ENCODE peak calls at places on chromosomes 3 and 15, in five cellular contexts. R, G, B, A and T are unnamed samples.
A peak's percentile ranks its signal among the peaks of the same experiment; 100 is the strongest.

GRCh38 chr3:50588759-50589433 is 19.6 kb downstream of the HEMK1 start:
- DNase-seq in R (peak; percentile 39), G (peak; percentile 41), B (no peak), A (no peak), T (no peak)

GRCh38 chr3:23162939-23163338 is 40.2 kb upstream of the UBE2E2 start:
- DNase-seq in R (no peak), G (no peak), B (no peak), A (no peak), T (no peak)

GRCh38 chr3:30681276-30682211 is 75.1 kb downstream of the TGFBR2 start:
- DNase-seq in R (peak; percentile 62), G (peak; percentile 68), B (no peak), A (peak; percentile 67), T (no peak)

GRCh38 chr15:60964527-60964926 is 264.6 kb downstream of the RORA start:
- DNase-seq in R (no peak), G (no peak), B (no peak), A (no peak), T (no peak)

GRCh38 chr3:97744289-97744688 is 20.3 kb upstream of the ARL6 start:
- DNase-seq in R (no peak), G (no peak), B (no peak), A (no peak), T (no peak)

GRCh38 chr15:39040861-39041260 is 476.2 kb upstream of the RASGRP1 start:
- DNase-seq in R (no peak), G (no peak), B (no peak), A (no peak), T (no peak)

GRCh38 chr15:45796433-45796832 is 161.6 kb downstream of the SQOR start:
- DNase-seq in R (no peak), G (no peak), B (no peak), A (no peak), T (no peak)

GRCh38 chr3:156646958-156647357 is 27.4 kb upstream of the TIPARP start:
- DNase-seq in R (no peak), G (no peak), B (no peak), A (no peak), T (no peak)

GRCh38 chr3:165393458-165393857 is 197.3 kb upstream of the SLITRK3 start:
- DNase-seq in R (no peak), G (no peak), B (no peak), A (no peak), T (no peak)

GRCh38 chr3:108319428-108320053 is 23.2 kb downstream of the HHLA2 start:
- DNase-seq in R (no peak), G (no peak), B (no peak), A (no peak), T (no peak)

GRCh38 chr3:147267431-147267830 is 138.9 kb downstream of the ZIC4 start:
- DNase-seq in R (no peak), G (peak; percentile 48), B (no peak), A (no peak), T (no peak)

GRCh38 chr15:36601497-36601932 is 22.1 kb downstream of the CDIN1 start:
- DNase-seq in R (peak; percentile 93), G (peak; percentile 89), B (no peak), A (peak; percentile 87), T (no peak)

GRCh38 chr15:42270996-42271395 is 2.0 kb upstream of the GANC start:
- DNase-seq in R (no peak), G (no peak), B (no peak), A (no peak), T (no peak)

GRCh38 chr3:115876860-115877646 is 253.7 kb downstream of the GAP43 start:
- DNase-seq in R (peak; percentile 29), G (no peak), B (no peak), A (no peak), T (no peak)

GRCh38 chr3:143627336-143627735 is 220.9 kb downstream of the SLC9A9 start:
- DNase-seq in R (no peak), G (peak; percentile 3), B (no peak), A (no peak), T (no peak)

GRCh38 chr3:40504636-40505430 is 1.0 kb upstream of the ZNF620 start:
- DNase-seq in R (peak; percentile 96), G (peak; percentile 99), B (no peak), A (peak; percentile 53), T (no peak)

GRCh38 chr3:58522759-58523425 is 14.1 kb downstream of the ACOX2 start:
- DNase-seq in R (no peak), G (no peak), B (no peak), A (no peak), T (no peak)

GRCh38 chr3:45677045-45677436 is 12.2 kb upstream of the SACM1L start:
- DNase-seq in R (peak; percentile 77), G (peak; percentile 66), B (no peak), A (peak; percentile 82), T (no peak)

GRCh38 chr3:108818404-108818803 is 4.2 kb upstream of the TRAT1 start:
- DNase-seq in R (peak; percentile 6), G (peak; percentile 10), B (no peak), A (no peak), T (no peak)

GRCh38 chr15:50653156-50653743 is 33.3 kb downstream of the TRPM7 start:
- DNase-seq in R (no peak), G (no peak), B (no peak), A (no peak), T (no peak)

GRCh38 chr3:48564022-48564421 is 441 bp upstream of the UCN2 start:
- DNase-seq in R (peak; percentile 72), G (peak; percentile 62), B (no peak), A (no peak), T (peak; percentile 99)

GRCh38 chr15:92005154-92005553 is 151.6 kb downstream of the SLCO3A1 start:
- DNase-seq in R (no peak), G (no peak), B (no peak), A (no peak), T (no peak)

GRCh38 chr15:77179541-77179998 is 108.7 kb upstream of the TSPAN3 start:
- DNase-seq in R (peak; percentile 59), G (no peak), B (no peak), A (no peak), T (no peak)

GRCh38 chr15:63456253-63456652 is 48.1 kb upstream of the USP3 start:
- DNase-seq in R (no peak), G (no peak), B (no peak), A (no peak), T (peak; percentile 77)

GRCh38 chr3:98777801-98778220 is 14.7 kb downstream of the ST3GAL6 start:
- DNase-seq in R (peak; percentile 86), G (peak; percentile 80), B (no peak), A (no peak), T (no peak)

GRCh38 chr15:90654233-90655124 is 62.7 kb upstream of the BLM start:
- DNase-seq in R (peak; percentile 11), G (no peak), B (no peak), A (no peak), T (peak; percentile 65)

GRCh38 chr3:66297260-66297863 is 76.6 kb downstream of the SLC25A26 start:
- DNase-seq in R (peak; percentile 15), G (peak; percentile 43), B (no peak), A (no peak), T (no peak)

GRCh38 chr15:58472821-58473581 is 41.2 kb downstream of the LIPC start:
- DNase-seq in R (peak; percentile 44), G (peak; percentile 53), B (no peak), A (no peak), T (no peak)

GRCh38 chr3:152272771-152273242 is 4.1 kb downstream of the MBNL1 start:
- DNase-seq in R (peak; percentile 70), G (peak; percentile 94), B (no peak), A (no peak), T (no peak)

GRCh38 chr3:48399387-48400172 is 27.6 kb downstream of the FBXW12 start:
- DNase-seq in R (no peak), G (no peak), B (no peak), A (no peak), T (no peak)

GRCh38 chr15:51912528-51912927 is 59.0 kb downstream of the LEO1 start:
- DNase-seq in R (no peak), G (no peak), B (no peak), A (no peak), T (no peak)

DNA sequence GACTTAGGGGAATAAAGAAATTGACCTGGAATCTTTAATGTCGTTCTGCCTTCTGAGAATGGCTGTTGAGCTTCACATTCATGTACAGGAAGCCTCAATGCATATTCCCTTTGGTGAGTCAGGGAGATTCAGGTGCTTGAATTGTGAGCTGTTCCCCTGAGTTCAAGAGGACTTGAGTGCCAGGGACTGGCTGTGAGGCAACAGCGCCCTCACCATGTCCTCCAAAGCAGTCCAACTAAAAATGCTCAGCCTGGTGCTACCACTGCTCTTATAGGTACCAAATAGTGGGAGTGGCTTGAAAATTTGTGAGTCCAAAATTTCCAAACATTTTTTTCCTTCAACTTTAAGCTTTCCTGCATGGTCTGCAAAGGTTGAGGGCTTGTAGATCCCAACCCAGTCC is 54.1 kb downstream of the LEO1 start:
- DNase-seq in R (peak; percentile 44), G (peak; percentile 30), B (no peak), A (no peak), T (no peak)
- TF ChIP-seq CTCF in R (peak; percentile 33), G (peak; percentile 31), B (peak; percentile 45), A (no peak), T (no peak)

DNA sequence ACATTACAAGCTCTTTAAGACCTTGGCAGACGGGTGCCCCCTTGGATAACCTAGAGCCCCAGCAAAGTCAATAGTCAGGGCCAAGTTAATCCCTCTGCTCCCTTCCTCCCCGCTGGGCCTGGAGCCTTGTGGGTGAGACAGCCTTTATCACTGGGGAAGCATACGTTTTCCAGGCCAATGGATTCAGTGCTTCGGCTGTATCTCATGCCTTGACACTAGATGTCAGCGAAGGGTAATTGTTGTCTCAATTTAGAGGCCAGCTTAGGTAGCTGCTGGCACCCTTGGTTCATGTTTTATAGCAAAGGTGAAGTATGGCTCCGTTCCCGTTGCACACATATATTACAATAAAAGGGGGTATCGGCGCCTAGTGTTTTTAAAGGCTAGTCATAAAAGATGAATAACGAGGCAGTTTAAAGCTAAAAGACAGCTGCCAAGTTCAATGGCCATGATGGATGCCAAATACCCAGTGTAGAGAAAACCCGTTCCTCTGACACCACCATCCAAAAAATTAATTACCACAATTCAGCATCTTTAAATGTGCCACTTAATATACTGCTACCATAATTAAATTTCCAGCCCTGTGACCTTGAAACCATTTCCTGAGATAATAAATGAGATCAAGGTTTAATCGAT is 52.3 kb upstream of the BNIP2 start:
- DNase-seq in R (peak; percentile 24), G (no peak), B (no peak), A (no peak), T (no peak)
- TF ChIP-seq CTCF in R (no peak), G (no peak), B (peak; percentile 42), A (no peak), T (no peak)

DNA sequence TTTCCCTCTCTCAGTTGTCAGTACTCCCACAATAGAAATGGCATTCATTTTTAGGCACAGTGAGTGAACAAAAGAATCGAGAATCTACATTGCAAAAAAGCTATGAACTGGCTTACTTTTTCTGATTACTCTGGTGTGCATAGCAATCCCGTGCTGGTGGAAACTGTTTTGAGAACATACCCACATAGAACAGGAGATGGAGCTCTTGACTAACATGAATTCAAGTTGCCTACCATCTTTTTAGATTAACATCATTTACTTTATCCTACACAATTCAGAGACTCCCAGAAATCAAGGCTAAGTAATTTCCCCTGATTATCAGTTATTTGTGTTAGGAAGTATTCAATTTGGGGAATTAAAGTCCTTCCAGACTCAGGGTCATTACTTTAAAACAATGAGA is 326.6 kb downstream of the ARPP21 start:
- DNase-seq in R (peak; percentile 70), G (peak; percentile 55), B (no peak), A (no peak), T (no peak)
- TF ChIP-seq CTCF in R (peak; percentile 63), G (peak; percentile 59), B (peak; percentile 74), A (peak; percentile 69), T (peak; percentile 17)

GRCh38 chr3:191244242-191244867 is 45.3 kb downstream of the OSTN start:
- DNase-seq in R (peak; percentile 42), G (peak; percentile 35), B (no peak), A (no peak), T (no peak)
- TF ChIP-seq CTCF in R (peak; percentile 49), G (peak; percentile 59), B (peak; percentile 72), A (no peak), T (peak; percentile 81)